ENCODE peak calls at places on chromosomes 13 and 19, in ten cellular contexts. One of them, this sample, is unnamed.

GRCh38 chr13:29594710-29595379 is 643 bp downstream of the SLC7A1 start:
- DNase-seq in activated CD8-positive, alpha-beta memory T cell treated with anti-CD3 and anti-CD28 coated beads for 48 hours: peak
- DNase-seq in T-helper 2 cell: peak
- DNase-seq in CD8-positive, alpha-beta T cell: peak
- DNase-seq in left colon: peak
- DNase-seq in T-helper 1 cell: peak
- DNase-seq in activated naive CD4-positive, alpha-beta T cell treated with anti-CD3 and anti-CD28 coated beads, Interleukin-2, amount 10 ng/mL, durations not matched to agents 7 days and 5 days: peak
- DNase-seq in naive thymus-derived CD4-positive, alpha-beta T cell: peak
- DNase-seq in glutamatergic neuron: peak
- DNase-seq in Right ventricle myocardium superior: peak
- DNase-seq in this sample: peak

GRCh38 chr13:102012299-102013293 is 389.3 kb downstream of the FGF14 start:
- DNase-seq in naive thymus-derived CD4-positive, alpha-beta T cell: no peak
- DNase-seq in activated CD8-positive, alpha-beta memory T cell treated with anti-CD3 and anti-CD28 coated beads for 48 hours: no peak
- DNase-seq in CD8-positive, alpha-beta T cell: no peak
- DNase-seq in left colon: no peak
- DNase-seq in activated naive CD4-positive, alpha-beta T cell treated with anti-CD3 and anti-CD28 coated beads, Interleukin-2, amount 10 ng/mL, durations not matched to agents 7 days and 5 days: no peak
- DNase-seq in Right ventricle myocardium superior: peak
- DNase-seq in T-helper 1 cell: no peak
- DNase-seq in T-helper 2 cell: no peak
- DNase-seq in glutamatergic neuron: no peak
- DNase-seq in this sample: no peak

GRCh38 chr19:29528946-29529645 is 3.3 kb downstream of the VSTM2B start:
- DNase-seq in naive thymus-derived CD4-positive, alpha-beta T cell: no peak
- DNase-seq in T-helper 2 cell: no peak
- DNase-seq in Right ventricle myocardium superior: peak
- DNase-seq in activated CD8-positive, alpha-beta memory T cell treated with anti-CD3 and anti-CD28 coated beads for 48 hours: no peak
- DNase-seq in left colon: no peak
- DNase-seq in T-helper 1 cell: no peak
- DNase-seq in CD8-positive, alpha-beta T cell: no peak
- DNase-seq in activated naive CD4-positive, alpha-beta T cell treated with anti-CD3 and anti-CD28 coated beads, Interleukin-2, amount 10 ng/mL, durations not matched to agents 7 days and 5 days: no peak
- DNase-seq in glutamatergic neuron: peak
- DNase-seq in this sample: no peak

GRCh38 chr13:57611956-57612355 is 19.6 kb upstream of the PCDH17 start:
- DNase-seq in CD8-positive, alpha-beta T cell: no peak
- DNase-seq in T-helper 1 cell: no peak
- DNase-seq in glutamatergic neuron: no peak
- DNase-seq in activated naive CD4-positive, alpha-beta T cell treated with anti-CD3 and anti-CD28 coated beads, Interleukin-2, amount 10 ng/mL, durations not matched to agents 7 days and 5 days: no peak
- DNase-seq in naive thymus-derived CD4-positive, alpha-beta T cell: no peak
- DNase-seq in Right ventricle myocardium superior: no peak
- DNase-seq in activated CD8-positive, alpha-beta memory T cell treated with anti-CD3 and anti-CD28 coated beads for 48 hours: no peak
- DNase-seq in left colon: no peak
- DNase-seq in T-helper 2 cell: no peak
- DNase-seq in this sample: no peak

GRCh38 chr19:52200044-52200443 is 10.2 kb downstream of the PPP2R1A start:
- DNase-seq in CD8-positive, alpha-beta T cell: no peak
- DNase-seq in glutamatergic neuron: no peak
- DNase-seq in left colon: no peak
- DNase-seq in activated CD8-positive, alpha-beta memory T cell treated with anti-CD3 and anti-CD28 coated beads for 48 hours: no peak
- DNase-seq in activated naive CD4-positive, alpha-beta T cell treated with anti-CD3 and anti-CD28 coated beads, Interleukin-2, amount 10 ng/mL, durations not matched to agents 7 days and 5 days: no peak
- DNase-seq in Right ventricle myocardium superior: no peak
- DNase-seq in naive thymus-derived CD4-positive, alpha-beta T cell: no peak
- DNase-seq in T-helper 1 cell: no peak
- DNase-seq in T-helper 2 cell: no peak
- DNase-seq in this sample: no peak

GRCh38 chr13:97904059-97904458 is 49.4 kb upstream of the IPO5 start:
- DNase-seq in glutamatergic neuron: no peak
- DNase-seq in CD8-positive, alpha-beta T cell: no peak
- DNase-seq in activated naive CD4-positive, alpha-beta T cell treated with anti-CD3 and anti-CD28 coated beads, Interleukin-2, amount 10 ng/mL, durations not matched to agents 7 days and 5 days: no peak
- DNase-seq in naive thymus-derived CD4-positive, alpha-beta T cell: no peak
- DNase-seq in T-helper 1 cell: no peak
- DNase-seq in left colon: no peak
- DNase-seq in T-helper 2 cell: no peak
- DNase-seq in activated CD8-positive, alpha-beta memory T cell treated with anti-CD3 and anti-CD28 coated beads for 48 hours: no peak
- DNase-seq in Right ventricle myocardium superior: no peak
- DNase-seq in this sample: no peak

GRCh38 chr19:38252935-38253691 is 3.1 kb downstream of the PPP1R14A start:
- DNase-seq in activated naive CD4-positive, alpha-beta T cell treated with anti-CD3 and anti-CD28 coated beads, Interleukin-2, amount 10 ng/mL, durations not matched to agents 7 days and 5 days: no peak
- DNase-seq in CD8-positive, alpha-beta T cell: no peak
- DNase-seq in glutamatergic neuron: peak
- DNase-seq in left colon: peak
- DNase-seq in activated CD8-positive, alpha-beta memory T cell treated with anti-CD3 and anti-CD28 coated beads for 48 hours: no peak
- DNase-seq in T-helper 1 cell: no peak
- DNase-seq in naive thymus-derived CD4-positive, alpha-beta T cell: no peak
- DNase-seq in T-helper 2 cell: no peak
- DNase-seq in Right ventricle myocardium superior: peak
- DNase-seq in this sample: no peak

GRCh38 chr13:95260031-95260525 is 41.2 kb downstream of the ABCC4 start:
- DNase-seq in T-helper 2 cell: no peak
- DNase-seq in left colon: no peak
- DNase-seq in activated CD8-positive, alpha-beta memory T cell treated with anti-CD3 and anti-CD28 coated beads for 48 hours: no peak
- DNase-seq in activated naive CD4-positive, alpha-beta T cell treated with anti-CD3 and anti-CD28 coated beads, Interleukin-2, amount 10 ng/mL, durations not matched to agents 7 days and 5 days: no peak
- DNase-seq in glutamatergic neuron: no peak
- DNase-seq in naive thymus-derived CD4-positive, alpha-beta T cell: no peak
- DNase-seq in CD8-positive, alpha-beta T cell: no peak
- DNase-seq in Right ventricle myocardium superior: no peak
- DNase-seq in T-helper 1 cell: no peak
- DNase-seq in this sample: no peak

GRCh38 chr13:49657241-49657641 is 28.9 kb downstream of the ARL11 start:
- DNase-seq in activated CD8-positive, alpha-beta memory T cell treated with anti-CD3 and anti-CD28 coated beads for 48 hours: no peak
- DNase-seq in activated naive CD4-positive, alpha-beta T cell treated with anti-CD3 and anti-CD28 coated beads, Interleukin-2, amount 10 ng/mL, durations not matched to agents 7 days and 5 days: no peak
- DNase-seq in Right ventricle myocardium superior: no peak
- DNase-seq in glutamatergic neuron: no peak
- DNase-seq in CD8-positive, alpha-beta T cell: no peak
- DNase-seq in T-helper 1 cell: no peak
- DNase-seq in left colon: no peak
- DNase-seq in T-helper 2 cell: no peak
- DNase-seq in naive thymus-derived CD4-positive, alpha-beta T cell: no peak
- DNase-seq in this sample: no peak

GRCh38 chr13:44750618-44751017 is 174.5 kb upstream of the TSC22D1 start:
- DNase-seq in glutamatergic neuron: no peak
- DNase-seq in activated naive CD4-positive, alpha-beta T cell treated with anti-CD3 and anti-CD28 coated beads, Interleukin-2, amount 10 ng/mL, durations not matched to agents 7 days and 5 days: no peak
- DNase-seq in left colon: no peak
- DNase-seq in T-helper 1 cell: no peak
- DNase-seq in T-helper 2 cell: no peak
- DNase-seq in CD8-positive, alpha-beta T cell: no peak
- DNase-seq in activated CD8-positive, alpha-beta memory T cell treated with anti-CD3 and anti-CD28 coated beads for 48 hours: no peak
- DNase-seq in naive thymus-derived CD4-positive, alpha-beta T cell: no peak
- DNase-seq in Right ventricle myocardium superior: no peak
- DNase-seq in this sample: no peak

GRCh38 chr13:47168086-47168485 is 271.2 kb upstream of the HTR2A start:
- DNase-seq in glutamatergic neuron: no peak
- DNase-seq in activated CD8-positive, alpha-beta memory T cell treated with anti-CD3 and anti-CD28 coated beads for 48 hours: no peak
- DNase-seq in naive thymus-derived CD4-positive, alpha-beta T cell: no peak
- DNase-seq in T-helper 1 cell: no peak
- DNase-seq in left colon: no peak
- DNase-seq in activated naive CD4-positive, alpha-beta T cell treated with anti-CD3 and anti-CD28 coated beads, Interleukin-2, amount 10 ng/mL, durations not matched to agents 7 days and 5 days: no peak
- DNase-seq in T-helper 2 cell: no peak
- DNase-seq in Right ventricle myocardium superior: no peak
- DNase-seq in CD8-positive, alpha-beta T cell: no peak
- DNase-seq in this sample: no peak

GRCh38 chr19:1904385-1905070 is 671 bp upstream of the ADAT3 start:
- DNase-seq in T-helper 2 cell: no peak
- DNase-seq in activated naive CD4-positive, alpha-beta T cell treated with anti-CD3 and anti-CD28 coated beads, Interleukin-2, amount 10 ng/mL, durations not matched to agents 7 days and 5 days: peak
- DNase-seq in left colon: peak
- DNase-seq in glutamatergic neuron: no peak
- DNase-seq in activated CD8-positive, alpha-beta memory T cell treated with anti-CD3 and anti-CD28 coated beads for 48 hours: no peak
- DNase-seq in T-helper 1 cell: no peak
- DNase-seq in CD8-positive, alpha-beta T cell: no peak
- DNase-seq in Right ventricle myocardium superior: no peak
- DNase-seq in naive thymus-derived CD4-positive, alpha-beta T cell: no peak
- DNase-seq in this sample: peak

GRCh38 chr19:2494084-2494446 is 18.1 kb downstream of the GADD45B start:
- DNase-seq in glutamatergic neuron: no peak
- DNase-seq in left colon: no peak
- DNase-seq in naive thymus-derived CD4-positive, alpha-beta T cell: no peak
- DNase-seq in activated CD8-positive, alpha-beta memory T cell treated with anti-CD3 and anti-CD28 coated beads for 48 hours: no peak
- DNase-seq in T-helper 2 cell: no peak
- DNase-seq in CD8-positive, alpha-beta T cell: peak
- DNase-seq in T-helper 1 cell: no peak
- DNase-seq in Right ventricle myocardium superior: no peak
- DNase-seq in activated naive CD4-positive, alpha-beta T cell treated with anti-CD3 and anti-CD28 coated beads, Interleukin-2, amount 10 ng/mL, durations not matched to agents 7 days and 5 days: no peak
- DNase-seq in this sample: peak

GRCh38 chr19:38557205-38557799 is 60.5 kb downstream of the MAP4K1 start:
- DNase-seq in activated CD8-positive, alpha-beta memory T cell treated with anti-CD3 and anti-CD28 coated beads for 48 hours: no peak
- DNase-seq in naive thymus-derived CD4-positive, alpha-beta T cell: no peak
- DNase-seq in CD8-positive, alpha-beta T cell: peak
- DNase-seq in T-helper 2 cell: no peak
- DNase-seq in left colon: peak
- DNase-seq in glutamatergic neuron: no peak
- DNase-seq in Right ventricle myocardium superior: no peak
- DNase-seq in activated naive CD4-positive, alpha-beta T cell treated with anti-CD3 and anti-CD28 coated beads, Interleukin-2, amount 10 ng/mL, durations not matched to agents 7 days and 5 days: peak
- DNase-seq in T-helper 1 cell: no peak
- DNase-seq in this sample: no peak

GRCh38 chr19:34120846-34121639 is 51.3 kb upstream of the LSM14A start:
- DNase-seq in glutamatergic neuron: peak
- DNase-seq in T-helper 1 cell: peak
- DNase-seq in T-helper 2 cell: peak
- DNase-seq in CD8-positive, alpha-beta T cell: peak
- DNase-seq in activated naive CD4-positive, alpha-beta T cell treated with anti-CD3 and anti-CD28 coated beads, Interleukin-2, amount 10 ng/mL, durations not matched to agents 7 days and 5 days: peak
- DNase-seq in naive thymus-derived CD4-positive, alpha-beta T cell: peak
- DNase-seq in left colon: peak
- DNase-seq in Right ventricle myocardium superior: no peak
- DNase-seq in activated CD8-positive, alpha-beta memory T cell treated with anti-CD3 and anti-CD28 coated beads for 48 hours: no peak
- DNase-seq in this sample: no peak

This sample was measured in GM12892.